ENCODE peak calls at places on chromosomes 3 and 15, in eight cellular contexts. E is CD8-positive, alpha-beta memory T cell; Y is esophagus squamous epithelium; P is K562; X is psoas muscle; A is iPS DF 6.9; F is HepG2; W is tibial artery. D is an unnamed sample. For H3K27me3, the result is how much of the 10 kb centered on the place peaks cover.

GRCh38 chr15:51191072-51191665 is 96.5 kb upstream of the TNFAIP8L3 start:
- DNase-seq in X (peak), P (no peak), A (no peak), W (no peak), E (no peak), F (no peak), Y (no peak), D (no peak)

GRCh38 chr15:51634591-51635198 is 12.1 kb upstream of the DMXL2 start:
- DNase-seq in W (no peak), Y (no peak), E (no peak), F (no peak), A (no peak), P (no peak), X (no peak), D (no peak)

GRCh38 chr3:38067508-38068233 is 28.7 kb downstream of the DLEC1 start:
- DNase-seq in E (no peak), F (no peak), P (no peak), A (no peak), Y (no peak), W (no peak), X (no peak), D (no peak)

GRCh38 chr3:38989932-38990510 is 61.7 kb downstream of the SCN11A start:
- DNase-seq in P (no peak), Y (no peak), E (no peak), W (no peak), F (no peak), X (no peak), A (no peak), D (no peak)

GRCh38 chr15:89912674-89913396 is at the start of gene ARPIN:
- DNase-seq in P (no peak), Y (no peak), A (no peak), F (peak), X (peak), E (peak), W (peak), D (no peak)

GRCh38 chr3:104066658-104067057 is 1300.1 kb upstream of the ALCAM start:
- DNase-seq in Y (no peak), P (no peak), E (no peak), F (no peak), W (no peak), A (no peak), X (no peak), D (no peak)

GRCh38 chr3:15161113-15161512 is 44.9 kb upstream of the CAPN7 start:
- DNase-seq in P (no peak), A (no peak), F (no peak), Y (no peak), E (no peak), W (no peak), X (no peak), D (no peak)

GRCh38 chr3:123027292-123028232 is at the start of gene SEMA5B:
- DNase-seq in X (peak), E (peak), P (peak), F (no peak), A (no peak), W (peak), Y (no peak), D (peak)

GRCh38 chr3:107927361-107928083 is 163.3 kb downstream of the CD47 start:
- DNase-seq in P (peak), E (peak), A (no peak), X (peak), Y (no peak), W (peak), F (peak), D (peak)

GRCh38 chr3:12797892-12798558 is 1.5 kb downstream of the CAND2 start:
- DNase-seq in E (no peak), P (no peak), Y (no peak), W (no peak), X (no peak), A (no peak), F (no peak), D (no peak)
- H3K4me3 ChIP-seq in E (no peak), P (no peak), Y (no peak), W (no peak), X (peak), A (no peak), F (no peak), D (no peak)

DNA sequence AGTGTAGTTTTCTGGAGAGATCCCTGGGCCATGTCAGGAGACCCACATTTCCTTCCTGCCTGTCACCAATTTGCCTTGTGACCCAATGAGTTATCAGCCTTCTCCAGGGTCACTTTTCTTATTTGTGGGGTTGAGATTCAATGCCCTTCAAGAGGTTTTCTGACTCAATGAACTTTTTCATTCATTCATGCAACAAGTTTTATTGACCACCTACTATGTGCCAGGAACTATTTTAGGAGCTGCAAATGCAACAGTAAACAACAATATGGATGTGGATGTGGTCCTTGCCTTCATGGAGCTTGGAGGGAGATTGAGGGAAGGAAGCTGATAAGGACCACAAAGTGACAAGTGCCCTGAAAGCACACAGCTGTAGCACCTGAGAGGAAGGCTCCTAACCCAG is 142.8 kb downstream of the OPA1 start:
- DNase-seq in A (no peak), W (no peak), Y (no peak), E (no peak), X (no peak), P (no peak), F (no peak), D (no peak)
- H3K27ac ChIP-seq in A (no peak), W (no peak), Y (no peak), E (no peak), X (no peak), P (no peak), F (no peak), D (no peak)

GRCh38 chr3:66703501-66703900 is 202.7 kb upstream of the LRIG1 start:
- DNase-seq in W (no peak), E (no peak), P (no peak), A (no peak), Y (no peak), X (no peak), F (no peak), D (no peak)

GRCh38 chr3:66702126-66702525 is 201.3 kb upstream of the LRIG1 start:
- DNase-seq in E (no peak), P (no peak), W (no peak), X (no peak), A (no peak), F (no peak), Y (no peak), D (no peak)

GRCh38 chr3:66709464-66710058 is 208.7 kb upstream of the LRIG1 start:
- DNase-seq in W (no peak), Y (no peak), A (no peak), E (no peak), F (no peak), X (no peak), P (no peak), D (no peak)

DNA sequence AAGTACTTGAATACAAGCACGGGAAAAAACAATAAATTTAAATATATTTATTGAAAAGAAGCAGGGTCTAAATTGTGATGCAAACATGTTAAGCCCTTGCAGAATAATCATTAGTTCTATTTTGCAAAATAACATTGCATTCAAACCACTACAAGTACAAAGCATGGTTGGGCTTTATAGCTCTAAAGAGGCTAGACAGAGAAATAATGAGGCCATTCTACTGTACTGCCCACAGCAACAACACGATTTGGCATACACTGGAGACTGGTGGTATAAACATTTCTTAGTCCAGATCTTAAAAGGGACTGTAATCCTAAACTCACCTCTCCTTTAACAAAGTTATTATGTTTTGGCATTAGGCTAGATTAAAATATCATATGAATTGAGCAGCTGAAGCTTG is 204.2 kb upstream of the LRIG1 start:
- DNase-seq in A (no peak), P (no peak), E (no peak), Y (no peak), F (no peak), W (no peak), X (no peak), D (no peak)
- H3K27me3 ChIP-seq in A (under half), P (under half), E (under half), Y (under half), F (under half), W (under half), X (under half), D (under half)

GRCh38 chr15:24848050-24848449 is 106.7 kb upstream of the SNRPN start:
- DNase-seq in X (peak), E (no peak), P (no peak), F (no peak), Y (no peak), A (no peak), W (no peak), D (no peak)
- H3K4me3 ChIP-seq in X (peak), E (no peak), P (no peak), F (peak), Y (peak), A (no peak), W (peak), D (no peak)

DNA sequence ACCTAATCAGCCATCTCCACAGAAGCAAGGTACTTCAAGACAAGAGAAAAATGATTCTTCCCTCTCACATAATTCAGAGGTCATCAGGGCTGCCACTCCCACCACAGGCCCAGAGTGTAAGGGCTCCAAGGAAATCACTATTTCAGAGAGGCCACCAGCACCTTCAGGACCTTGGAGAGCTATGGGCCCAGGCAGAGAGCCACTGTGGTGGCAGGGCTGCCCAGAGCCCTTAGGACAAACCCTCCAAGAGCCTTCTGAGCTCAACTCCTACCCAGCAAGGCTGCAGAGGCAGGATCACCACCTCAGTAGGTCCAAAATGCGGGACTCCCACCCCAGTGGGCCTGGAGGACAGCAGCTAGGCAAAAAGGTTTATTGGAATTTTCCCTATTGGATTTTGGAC is 17.9 kb upstream of the FAN1 start:
- DNase-seq in A (no peak), F (peak), Y (no peak), P (no peak), E (no peak), W (no peak), X (no peak), D (no peak)
- H3K27ac ChIP-seq in A (no peak), F (no peak), Y (no peak), P (no peak), E (no peak), W (no peak), X (no peak), D (no peak)

GRCh38 chr3:126181398-126181725 is 976 bp upstream of the ALDH1L1 start:
- DNase-seq in Y (no peak), P (no peak), F (no peak), W (no peak), X (no peak), E (no peak), A (no peak), D (no peak)
- H3K27me3 ChIP-seq in Y (under half), P (under half), F (under half), W (under half), X (under half), E (under half), A (under half), D (under half)

DNA sequence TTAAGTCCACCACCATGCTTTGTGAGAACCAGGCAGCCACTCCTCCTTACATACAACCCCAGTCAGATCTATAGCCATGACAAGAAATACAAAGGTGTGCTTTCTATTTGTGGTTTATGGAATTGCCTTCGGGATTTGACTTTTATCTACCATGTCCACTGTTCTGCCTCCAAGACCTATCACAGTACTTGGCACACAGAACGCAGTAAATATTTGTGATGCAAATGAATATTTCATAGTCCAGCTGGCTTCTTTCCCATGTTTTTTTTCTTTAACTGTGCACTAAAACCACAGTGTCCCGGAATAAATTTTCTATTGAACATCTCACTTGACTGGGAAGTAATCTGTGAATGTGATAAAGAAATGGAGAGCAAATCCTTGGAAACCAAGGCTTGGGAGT is 314.7 kb downstream of the RORA start:
- DNase-seq in F (no peak), P (no peak), W (no peak), E (no peak), Y (no peak), X (no peak), A (no peak), D (no peak)
- H3K4me3 ChIP-seq in F (no peak), P (no peak), W (no peak), E (no peak), Y (no peak), X (no peak), A (no peak), D (no peak)

D was measured in CD4-positive, alpha-beta memory T cell.